ENCODE peak calls at places on chromosome 2, in nine cellular contexts. One of them, this sample, is unnamed.

GRCh38 chr2:240255811-240256703 is 115.6 kb upstream of the OTOS start:
- DNase-seq in iPS DF 6.9: no peak
- DNase-seq in T follicular helper cell: no peak
- DNase-seq in Right ventricle myocardium inferior: no peak
- DNase-seq in WTC11: no peak
- DNase-seq in T-helper 1 cell: no peak
- DNase-seq in amniotic epithelial cell: peak; percentile 38
- DNase-seq in T-helper 9 cell: no peak
- DNase-seq in mesenchymal stem cell: no peak
- DNase-seq in this sample: no peak

GRCh38 chr2:67891642-67892041 is 171.2 kb downstream of the C1D start:
- DNase-seq in iPS DF 6.9: no peak
- DNase-seq in T follicular helper cell: no peak
- DNase-seq in amniotic epithelial cell: no peak
- DNase-seq in T-helper 9 cell: no peak
- DNase-seq in T-helper 1 cell: no peak
- DNase-seq in WTC11: no peak
- DNase-seq in mesenchymal stem cell: no peak
- DNase-seq in Right ventricle myocardium inferior: no peak
- DNase-seq in this sample: no peak

GRCh38 chr2:106115250-106115649 is 78.9 kb downstream of the UXS1 start:
- DNase-seq in T-helper 9 cell: no peak
- DNase-seq in Right ventricle myocardium inferior: no peak
- DNase-seq in mesenchymal stem cell: peak; percentile 83
- DNase-seq in iPS DF 6.9: no peak
- DNase-seq in T follicular helper cell: no peak
- DNase-seq in WTC11: no peak
- DNase-seq in amniotic epithelial cell: peak; percentile 74
- DNase-seq in T-helper 1 cell: no peak
- DNase-seq in this sample: peak; percentile 77

GRCh38 chr2:70009776-70010175 is 48.3 kb upstream of the ASPRV1 start:
- DNase-seq in iPS DF 6.9: no peak
- DNase-seq in mesenchymal stem cell: no peak
- DNase-seq in T follicular helper cell: no peak
- DNase-seq in Right ventricle myocardium inferior: no peak
- DNase-seq in WTC11: no peak
- DNase-seq in amniotic epithelial cell: no peak
- DNase-seq in T-helper 9 cell: no peak
- DNase-seq in T-helper 1 cell: no peak
- DNase-seq in this sample: no peak

GRCh38 chr2:26630669-26631360 is 10.4 kb downstream of the CIB4 start:
- DNase-seq in iPS DF 6.9: no peak
- DNase-seq in T-helper 9 cell: no peak
- DNase-seq in T-helper 1 cell: no peak
- DNase-seq in T follicular helper cell: no peak
- DNase-seq in Right ventricle myocardium inferior: no peak
- DNase-seq in amniotic epithelial cell: peak; percentile 49
- DNase-seq in WTC11: no peak
- DNase-seq in mesenchymal stem cell: peak; percentile 78
- DNase-seq in this sample: peak; percentile 28

GRCh38 chr2:134417968-134418557 is 164.2 kb downstream of the MGAT5 start:
- DNase-seq in mesenchymal stem cell: no peak
- DNase-seq in T-helper 1 cell: no peak
- DNase-seq in WTC11: no peak
- DNase-seq in Right ventricle myocardium inferior: no peak
- DNase-seq in amniotic epithelial cell: no peak
- DNase-seq in T-helper 9 cell: no peak
- DNase-seq in T follicular helper cell: no peak
- DNase-seq in iPS DF 6.9: no peak
- DNase-seq in this sample: no peak

GRCh38 chr2:134681201-134681600 is 37.6 kb downstream of the TMEM163 start:
- DNase-seq in mesenchymal stem cell: no peak
- DNase-seq in Right ventricle myocardium inferior: no peak
- DNase-seq in T-helper 1 cell: no peak
- DNase-seq in T-helper 9 cell: no peak
- DNase-seq in WTC11: no peak
- DNase-seq in amniotic epithelial cell: no peak
- DNase-seq in T follicular helper cell: no peak
- DNase-seq in iPS DF 6.9: no peak
- DNase-seq in this sample: no peak

GRCh38 chr2:58515827-58516574 is 274.9 kb upstream of the FANCL start:
- DNase-seq in T follicular helper cell: no peak
- DNase-seq in Right ventricle myocardium inferior: no peak
- DNase-seq in amniotic epithelial cell: no peak
- DNase-seq in T-helper 1 cell: no peak
- DNase-seq in iPS DF 6.9: no peak
- DNase-seq in mesenchymal stem cell: peak; percentile 6
- DNase-seq in T-helper 9 cell: no peak
- DNase-seq in WTC11: no peak
- DNase-seq in this sample: no peak

GRCh38 chr2:207253946-207254345 is 88.2 kb upstream of the KLF7 start:
- DNase-seq in Right ventricle myocardium inferior: no peak
- DNase-seq in iPS DF 6.9: no peak
- DNase-seq in T follicular helper cell: no peak
- DNase-seq in WTC11: no peak
- DNase-seq in mesenchymal stem cell: peak; percentile 84
- DNase-seq in amniotic epithelial cell: peak; percentile 98
- DNase-seq in T-helper 9 cell: no peak
- DNase-seq in T-helper 1 cell: no peak
- DNase-seq in this sample: peak; percentile 95

GRCh38 chr2:164595031-164595430 is 26.3 kb downstream of the GRB14 start:
- DNase-seq in Right ventricle myocardium inferior: no peak
- DNase-seq in T-helper 1 cell: no peak
- DNase-seq in T follicular helper cell: no peak
- DNase-seq in WTC11: no peak
- DNase-seq in amniotic epithelial cell: no peak
- DNase-seq in iPS DF 6.9: no peak
- DNase-seq in T-helper 9 cell: no peak
- DNase-seq in mesenchymal stem cell: no peak
- DNase-seq in this sample: no peak

GRCh38 chr2:144484201-144484948 is 35.5 kb downstream of the ZEB2 start:
- DNase-seq in WTC11: no peak
- DNase-seq in Right ventricle myocardium inferior: no peak
- DNase-seq in T-helper 9 cell: no peak
- DNase-seq in iPS DF 6.9: no peak
- DNase-seq in mesenchymal stem cell: no peak
- DNase-seq in T-helper 1 cell: no peak
- DNase-seq in amniotic epithelial cell: no peak
- DNase-seq in T follicular helper cell: no peak
- DNase-seq in this sample: no peak

GRCh38 chr2:15334650-15335326 is 226.3 kb downstream of the NBAS start:
- DNase-seq in iPS DF 6.9: no peak
- DNase-seq in T follicular helper cell: no peak
- DNase-seq in T-helper 9 cell: no peak
- DNase-seq in T-helper 1 cell: no peak
- DNase-seq in Right ventricle myocardium inferior: no peak
- DNase-seq in amniotic epithelial cell: no peak
- DNase-seq in mesenchymal stem cell: no peak
- DNase-seq in WTC11: no peak
- DNase-seq in this sample: peak; percentile 47

GRCh38 chr2:241841181-241842066 is 17.3 kb downstream of the PDCD1 start:
- DNase-seq in amniotic epithelial cell: no peak
- DNase-seq in T-helper 1 cell: no peak
- DNase-seq in T follicular helper cell: no peak
- DNase-seq in WTC11: no peak
- DNase-seq in mesenchymal stem cell: no peak
- DNase-seq in T-helper 9 cell: no peak
- DNase-seq in Right ventricle myocardium inferior: no peak
- DNase-seq in iPS DF 6.9: no peak
- DNase-seq in this sample: no peak